ENCODE peak calls at places on chromosomes 5 and 9, in four cellular contexts. L is fibroblast of villous mesenchyme, Y is HL-60, P is epithelial cell of esophagus. S is an unnamed sample.

GRCh38 chr9:108041551-108041950 is 552.0 kb upstream of the KLF4 start:
- DNase-seq in Y (no peak), L (peak), P (peak), S (peak)

GRCh38 chr9:34513567-34514214 is 9.1 kb downstream of the ENHO start:
- DNase-seq in Y (no peak), P (no peak), L (no peak), S (peak)

GRCh38 chr9:116156621-116157314 is 3.2 kb downstream of the PAPPA start:
- DNase-seq in Y (no peak), L (peak), P (peak), S (peak)

GRCh38 chr9:694499-695154 is 146.9 kb upstream of the DMRT1 start:
- DNase-seq in L (peak), Y (no peak), P (peak), S (peak)

GRCh38 chr5:133086366-133086875 is 34.6 kb downstream of the HSPA4 start:
- DNase-seq in L (no peak), Y (no peak), P (no peak), S (peak)

GRCh38 chr5:691817-692529 is 1.2 kb downstream of the TPPP start:
- DNase-seq in P (no peak), L (no peak), Y (no peak), S (no peak)

GRCh38 chr9:33222031-33222430 is 17.9 kb upstream of the SPINK4 start:
- DNase-seq in P (peak), Y (no peak), L (no peak), S (no peak)

GRCh38 chr9:34479316-34479865 is 20.8 kb downstream of the DNAI1 start:
- DNase-seq in Y (no peak), L (no peak), P (no peak), S (no peak)

GRCh38 chr9:109354190-109354589 is 33.3 kb upstream of the EPB41L4B start:
- DNase-seq in P (no peak), Y (no peak), L (no peak), S (no peak)

GRCh38 chr5:103389362-103389761 is 130.8 kb downstream of the MACIR start:
- DNase-seq in P (no peak), Y (no peak), L (no peak), S (no peak)

GRCh38 chr5:108366500-108366899 is 15.4 kb downstream of the FBXL17 start:
- DNase-seq in Y (no peak), L (peak), P (no peak), S (no peak)

GRCh38 chr5:162068412-162068811 is 839 bp downstream of the GABRG2 start:
- DNase-seq in Y (no peak), L (peak), P (peak), S (no peak)

GRCh38 chr9:27870404-27870803 is 297.1 kb upstream of the C9orf72 start:
- DNase-seq in L (peak), P (peak), Y (no peak), S (no peak)

GRCh38 chr9:23771746-23772145 is 54.3 kb downstream of the ELAVL2 start:
- DNase-seq in Y (no peak), P (no peak), L (no peak), S (no peak)

GRCh38 chr5:176658007-176658599 is 10.8 kb downstream of the TSPAN17 start:
- DNase-seq in L (peak), Y (peak), P (peak), S (peak)

GRCh38 chr5:144469106-144469505 is 298.4 kb downstream of the KCTD16 start:
- DNase-seq in P (no peak), Y (no peak), L (no peak), S (peak)

GRCh38 chr5:180201051-180201987 is 7.7 kb downstream of the RASGEF1C start:
- DNase-seq in P (no peak), Y (no peak), L (peak), S (peak)

GRCh38 chr9:14238044-14238443 is 75.9 kb downstream of the NFIB start:
- DNase-seq in L (no peak), Y (no peak), P (peak), S (no peak)

GRCh38 chr5:54360089-54360488 is 49.7 kb upstream of the ARL15 start:
- DNase-seq in Y (no peak), P (peak), L (peak), S (peak)

GRCh38 chr5:43412151-43412550 is at the start of gene CCL28:
- DNase-seq in L (no peak), Y (no peak), P (no peak), S (no peak)

GRCh38 chr9:124457079-124457886 is 7.0 kb downstream of the ADGRD2 start:
- DNase-seq in L (no peak), P (peak), Y (no peak), S (no peak)

GRCh38 chr5:178940569-178941360 is at the start of gene ZNF454:
- DNase-seq in L (peak), P (peak), Y (no peak), S (peak)

GRCh38 chr9:121771418-121771817 is 120.0 kb downstream of the DAB2IP start:
- DNase-seq in L (no peak), Y (no peak), P (no peak), S (no peak)

GRCh38 chr9:95425910-95426551 is 90.7 kb downstream of the PTCH1 start:
- DNase-seq in Y (no peak), L (peak), P (peak), S (no peak)

GRCh38 chr9:77433675-77434445 is 214.3 kb downstream of the GNA14 start:
- DNase-seq in Y (peak), L (peak), P (peak), S (peak)

GRCh38 chr5:13218518-13218917 is 726.0 kb downstream of the DNAH5 start:
- DNase-seq in L (no peak), P (peak), Y (no peak), S (peak)
- TF ChIP-seq CTCF in L (no peak), P (peak), Y (no peak), S (no peak)

GRCh38 chr5:71719092-71719964 is at the start of gene CARTPT:
- DNase-seq in P (peak), Y (no peak), L (peak), S (no peak)
- TF ChIP-seq CTCF in P (no peak), Y (no peak), L (no peak), S (no peak)

GRCh38 chr9:131589993-131590392 is 44.7 kb downstream of the PRRT1B start:
- DNase-seq in P (no peak), L (no peak), Y (no peak), S (no peak)

GRCh38 chr9:131590907-131591844 is 45.9 kb downstream of the PRRT1B start:
- DNase-seq in P (peak), L (peak), Y (peak), S (peak)

GRCh38 chr9:131590449-131590848 is 45.1 kb downstream of the PRRT1B start:
- DNase-seq in P (no peak), L (no peak), Y (no peak), S (no peak)

GRCh38 chr9:131593255-131593820 is 48.0 kb downstream of the PRRT1B start:
- DNase-seq in P (no peak), Y (no peak), L (peak), S (no peak)

GRCh38 chr9:131591845-131592208 is 46.5 kb downstream of the PRRT1B start:
- DNase-seq in L (no peak), P (no peak), Y (no peak), S (no peak)
- TF ChIP-seq CTCF in L (no peak), P (no peak), Y (no peak), S (no peak)

GRCh38 chr9:93467462-93467861 is 14.1 kb upstream of the FAM120AOS start:
- DNase-seq in P (peak), L (no peak), Y (no peak), S (no peak)

GRCh38 chr9:93465853-93466252 is 12.5 kb upstream of the FAM120AOS start:
- DNase-seq in L (no peak), P (no peak), Y (no peak), S (no peak)

GRCh38 chr9:93468763-93469456 is 15.5 kb upstream of the FAM120AOS start:
- DNase-seq in L (peak), Y (no peak), P (peak), S (peak)

GRCh38 chr9:93466416-93467061 is 13.2 kb upstream of the FAM120AOS start:
- DNase-seq in Y (no peak), P (no peak), L (no peak), S (no peak)

GRCh38 chr9:93467062-93467416 is 13.7 kb upstream of the FAM120AOS start:
- DNase-seq in Y (no peak), P (peak), L (no peak), S (no peak)
- TF ChIP-seq CTCF in Y (no peak), P (no peak), L (no peak), S (no peak)

DNA sequence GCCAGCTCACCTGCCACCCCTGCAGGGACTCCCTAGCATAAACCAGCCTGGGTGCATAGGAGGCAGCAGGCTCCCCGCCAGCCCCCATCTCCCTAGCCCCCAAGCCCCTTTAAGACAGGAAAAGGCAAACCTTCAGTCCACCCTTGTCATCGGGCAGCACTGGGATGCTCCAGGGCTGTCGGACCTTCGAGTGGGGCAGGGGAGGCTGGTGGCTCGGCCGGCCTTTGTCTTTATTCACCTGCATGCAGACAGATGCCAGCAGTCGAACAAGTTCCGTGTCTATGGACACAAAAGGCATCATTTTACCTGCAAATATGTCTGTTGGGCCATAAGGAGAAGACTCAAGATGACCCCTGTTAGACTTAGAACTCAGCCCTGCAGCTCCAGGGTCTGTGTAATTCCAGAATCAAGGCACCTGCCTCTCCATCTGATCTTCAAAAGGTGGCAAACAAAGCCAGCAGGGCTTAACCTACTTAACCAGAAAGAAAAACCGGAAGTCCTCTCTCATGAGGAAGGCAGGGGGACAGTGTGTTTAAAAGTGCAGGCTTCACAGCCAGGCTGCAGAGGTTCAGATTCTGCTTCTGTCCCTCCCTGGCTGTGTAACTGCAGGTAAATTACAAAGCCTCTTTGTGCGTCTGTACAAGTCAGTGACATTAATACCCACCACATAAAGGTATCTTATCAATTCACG is 16.2 kb downstream of the ANKS6 start:
- DNase-seq in Y (no peak), P (no peak), L (no peak), S (no peak)
- TF ChIP-seq CTCF in Y (no peak), P (no peak), L (no peak), S (no peak)